ENCODE peak calls at places on chromosomes 6 and 20, in seven cellular contexts. T, Q, P, D, E, A and Y are unnamed samples.

GRCh38 chr20:14829897-14830296 is 492.5 kb upstream of the FLRT3 start:
- DNase-seq in T (no peak), Q (peak), P (no peak), D (no peak), E (no peak), A (no peak), Y (no peak)

GRCh38 chr6:130366011-130366963 is at the start of gene TMEM200A:
- DNase-seq in T (peak), Q (peak), P (peak), D (peak), E (no peak), A (peak), Y (no peak)

GRCh38 chr20:52410182-52410647 is 218.6 kb upstream of the ZFP64 start:
- DNase-seq in T (no peak), Q (no peak), P (no peak), D (peak), E (no peak), A (no peak), Y (no peak)

GRCh38 chr6:113855500-113856010 is 1.6 kb upstream of the MARCKS start:
- DNase-seq in T (peak), Q (no peak), P (peak), D (no peak), E (peak), A (peak), Y (no peak)

GRCh38 chr6:73030257-73030656 is 195.0 kb downstream of the KHDC1L start:
- DNase-seq in T (no peak), Q (no peak), P (no peak), D (no peak), E (no peak), A (no peak), Y (no peak)

GRCh38 chr6:124131779-124132178 is 328.1 kb downstream of the NKAIN2 start:
- DNase-seq in T (no peak), Q (no peak), P (no peak), D (no peak), E (no peak), A (no peak), Y (no peak)

GRCh38 chr6:121647905-121648304 is 212.5 kb downstream of the GJA1 start:
- DNase-seq in T (no peak), Q (no peak), P (peak), D (no peak), E (no peak), A (no peak), Y (peak)

GRCh38 chr20:37651932-37652331 is 41.9 kb upstream of the CTNNBL1 start:
- DNase-seq in T (peak), Q (peak), P (peak), D (peak), E (peak), A (no peak), Y (peak)

GRCh38 chr6:118410001-118410400 is 138.1 kb upstream of the PLN start:
- DNase-seq in T (no peak), Q (no peak), P (no peak), D (no peak), E (no peak), A (no peak), Y (no peak)

GRCh38 chr6:113060664-113061063 is 713.5 kb downstream of the RFPL4B start:
- DNase-seq in T (no peak), Q (no peak), P (no peak), D (no peak), E (no peak), A (no peak), Y (no peak)

GRCh38 chr20:20195011-20195705 is 142.8 kb downstream of the CFAP61 start:
- DNase-seq in T (no peak), Q (no peak), P (no peak), D (no peak), E (no peak), A (no peak), Y (no peak)